ENCODE peak calls at places on chromosomes 5 and 9, in ten cellular contexts. One of them, this sample, is unnamed.

GRCh38 chr5:154092356-154092755 is 53.6 kb downstream of the MFAP3 start:
- DNase-seq in MCF 10A: no peak
- DNase-seq in stimulated activated CD4-positive, alpha-beta T cell treated with anti-CD3 and anti-CD28 coated beads, Interleukin-1b, Interleukin-23, amount 100 ng/mL, for 1 hour: no peak
- DNase-seq in SW 1271: peak
- DNase-seq in MV-4-11: no peak
- DNase-seq in mammary epithelial cell: no peak
- DNase-seq in astrocyte of the cerebellum: no peak
- DNase-seq in SJCRH30: no peak
- DNase-seq in NCI-H2081: no peak
- DNase-seq in putamen: no peak
- DNase-seq in this sample: no peak

GRCh38 chr5:79357401-79357800 is 121.5 kb downstream of the JMY start:
- DNase-seq in MCF 10A: no peak
- DNase-seq in stimulated activated CD4-positive, alpha-beta T cell treated with anti-CD3 and anti-CD28 coated beads, Interleukin-1b, Interleukin-23, amount 100 ng/mL, for 1 hour: no peak
- DNase-seq in SW 1271: no peak
- DNase-seq in MV-4-11: no peak
- DNase-seq in mammary epithelial cell: no peak
- DNase-seq in astrocyte of the cerebellum: peak
- DNase-seq in SJCRH30: no peak
- DNase-seq in NCI-H2081: no peak
- DNase-seq in putamen: no peak
- DNase-seq in this sample: no peak

GRCh38 chr9:5843450-5844249 is 10.7 kb upstream of the ERMP1 start:
- DNase-seq in MCF 10A: peak
- DNase-seq in stimulated activated CD4-positive, alpha-beta T cell treated with anti-CD3 and anti-CD28 coated beads, Interleukin-1b, Interleukin-23, amount 100 ng/mL, for 1 hour: no peak
- DNase-seq in SW 1271: no peak
- DNase-seq in MV-4-11: no peak
- DNase-seq in mammary epithelial cell: no peak
- DNase-seq in astrocyte of the cerebellum: no peak
- DNase-seq in SJCRH30: peak
- DNase-seq in NCI-H2081: peak
- DNase-seq in putamen: no peak
- DNase-seq in this sample: no peak

GRCh38 chr5:6765612-6766525 is 52.6 kb downstream of the TENT4A start:
- DNase-seq in MCF 10A: peak
- DNase-seq in stimulated activated CD4-positive, alpha-beta T cell treated with anti-CD3 and anti-CD28 coated beads, Interleukin-1b, Interleukin-23, amount 100 ng/mL, for 1 hour: peak
- DNase-seq in SW 1271: peak
- DNase-seq in MV-4-11: peak
- DNase-seq in mammary epithelial cell: peak
- DNase-seq in astrocyte of the cerebellum: peak
- DNase-seq in SJCRH30: peak
- DNase-seq in NCI-H2081: peak
- DNase-seq in putamen: peak
- DNase-seq in this sample: peak

GRCh38 chr9:137276757-137277328 is 683 bp upstream of the TOR4A start:
- DNase-seq in MCF 10A: peak
- DNase-seq in stimulated activated CD4-positive, alpha-beta T cell treated with anti-CD3 and anti-CD28 coated beads, Interleukin-1b, Interleukin-23, amount 100 ng/mL, for 1 hour: no peak
- DNase-seq in SW 1271: peak
- DNase-seq in MV-4-11: peak
- DNase-seq in mammary epithelial cell: no peak
- DNase-seq in astrocyte of the cerebellum: no peak
- DNase-seq in SJCRH30: peak
- DNase-seq in NCI-H2081: no peak
- DNase-seq in putamen: no peak
- DNase-seq in this sample: no peak

GRCh38 chr9:130029591-130029990 is 13.4 kb downstream of the FNBP1 start:
- DNase-seq in MCF 10A: no peak
- DNase-seq in stimulated activated CD4-positive, alpha-beta T cell treated with anti-CD3 and anti-CD28 coated beads, Interleukin-1b, Interleukin-23, amount 100 ng/mL, for 1 hour: no peak
- DNase-seq in SW 1271: no peak
- DNase-seq in MV-4-11: no peak
- DNase-seq in mammary epithelial cell: no peak
- DNase-seq in astrocyte of the cerebellum: no peak
- DNase-seq in SJCRH30: no peak
- DNase-seq in NCI-H2081: no peak
- DNase-seq in putamen: no peak
- DNase-seq in this sample: no peak

GRCh38 chr5:67160985-67161384 is 35.6 kb downstream of the CD180 start:
- DNase-seq in MCF 10A: peak
- DNase-seq in stimulated activated CD4-positive, alpha-beta T cell treated with anti-CD3 and anti-CD28 coated beads, Interleukin-1b, Interleukin-23, amount 100 ng/mL, for 1 hour: peak
- DNase-seq in SW 1271: peak
- DNase-seq in MV-4-11: no peak
- DNase-seq in mammary epithelial cell: peak
- DNase-seq in astrocyte of the cerebellum: peak
- DNase-seq in SJCRH30: no peak
- DNase-seq in NCI-H2081: no peak
- DNase-seq in putamen: no peak
- DNase-seq in this sample: peak

GRCh38 chr5:167254150-167254549 is 1037.3 kb upstream of the WWC1 start:
- DNase-seq in MCF 10A: no peak
- DNase-seq in stimulated activated CD4-positive, alpha-beta T cell treated with anti-CD3 and anti-CD28 coated beads, Interleukin-1b, Interleukin-23, amount 100 ng/mL, for 1 hour: no peak
- DNase-seq in SW 1271: no peak
- DNase-seq in MV-4-11: no peak
- DNase-seq in mammary epithelial cell: no peak
- DNase-seq in astrocyte of the cerebellum: no peak
- DNase-seq in SJCRH30: no peak
- DNase-seq in NCI-H2081: no peak
- DNase-seq in putamen: no peak
- DNase-seq in this sample: no peak

GRCh38 chr9:34502471-34503335 is 20.1 kb downstream of the ENHO start:
- DNase-seq in MCF 10A: no peak
- DNase-seq in stimulated activated CD4-positive, alpha-beta T cell treated with anti-CD3 and anti-CD28 coated beads, Interleukin-1b, Interleukin-23, amount 100 ng/mL, for 1 hour: no peak
- DNase-seq in SW 1271: no peak
- DNase-seq in MV-4-11: no peak
- DNase-seq in mammary epithelial cell: no peak
- DNase-seq in astrocyte of the cerebellum: no peak
- DNase-seq in SJCRH30: no peak
- DNase-seq in NCI-H2081: no peak
- DNase-seq in putamen: no peak
- DNase-seq in this sample: no peak

This sample was measured in skeletal muscle cell.